ENCODE peak calls at places on chromosomes 6 and 20, in eight cellular contexts. T is NT2/D1; E is IMR-90; Q is sigmoid colon; A is left ventricle myocardium inferior; F is naive thymus-derived CD4-positive, alpha-beta T cell; L is CD8-positive, alpha-beta memory T cell; G is aorta. O is an unnamed sample. For H3K27me3 and H3K4me1, the result is how much of the 10 kb centered on the place peaks cover.

GRCh38 chr6:156876302-156876701 is 99.1 kb downstream of the ARID1B start:
- DNase-seq in T (no peak), E (no peak), Q (no peak), A (peak), F (no peak), L (no peak), G (no peak), O (no peak)

GRCh38 chr6:127952831-127953230 is 52.0 kb upstream of the THEMIS start:
- DNase-seq in T (no peak), E (no peak), Q (no peak), A (no peak), F (no peak), L (no peak), G (no peak), O (no peak)

GRCh38 chr20:37315293-37316110 is 26.0 kb downstream of the MANBAL start:
- DNase-seq in T (no peak), E (peak), Q (peak), A (peak), F (no peak), L (no peak), G (peak), O (no peak)

GRCh38 chr6:50819906-50820589 is 1.4 kb downstream of the TFAP2B start:
- DNase-seq in T (no peak), E (no peak), Q (no peak), A (no peak), F (no peak), L (no peak), G (peak), O (no peak)

GRCh38 chr6:75207211-75207984 is 1.5 kb upstream of the COL12A1 start:
- DNase-seq in T (no peak), E (peak), Q (peak), A (no peak), F (no peak), L (no peak), G (no peak), O (no peak)

GRCh38 chr6:3715285-3715684 is 36.2 kb downstream of the PXDC1 start:
- DNase-seq in T (no peak), E (no peak), Q (no peak), A (no peak), F (no peak), L (no peak), G (no peak), O (no peak)

GRCh38 chr20:37147250-37147649 is 31.9 kb upstream of the RPN2 start:
- DNase-seq in T (no peak), E (no peak), Q (no peak), A (no peak), F (no peak), L (no peak), G (no peak), O (no peak)

GRCh38 chr6:157152544-157152943 is 170.8 kb downstream of the TMEM242 start:
- DNase-seq in T (no peak), E (no peak), Q (no peak), A (no peak), F (no peak), L (no peak), G (no peak), O (no peak)

GRCh38 chr6:106490453-106490852 is 129.9 kb downstream of the CRYBG1 start:
- DNase-seq in T (no peak), E (no peak), Q (no peak), A (no peak), F (no peak), L (no peak), G (no peak), O (no peak)

GRCh38 chr20:42112161-42112560 is 494.0 kb upstream of the CHD6 start:
- DNase-seq in T (no peak), E (no peak), Q (no peak), A (no peak), F (no peak), L (no peak), G (no peak), O (no peak)

GRCh38 chr6:98092326-98092725 is 742.0 kb upstream of the POU3F2 start:
- DNase-seq in T (no peak), E (no peak), Q (no peak), A (no peak), F (no peak), L (no peak), G (no peak), O (no peak)

GRCh38 chr6:89140347-89141159 is 5.3 kb upstream of the PM20D2 start:
- DNase-seq in T (no peak), E (peak), Q (no peak), A (no peak), F (no peak), L (no peak), G (no peak), O (no peak)

GRCh38 chr20:50285376-50286173 is 94.9 kb downstream of the CEBPB start:
- DNase-seq in T (no peak), E (peak), Q (peak), A (no peak), F (no peak), L (no peak), G (no peak), O (no peak)

GRCh38 chr20:51374961-51375360 is 167.6 kb downstream of the NFATC2 start:
- DNase-seq in T (no peak), E (no peak), Q (peak), A (no peak), F (no peak), L (no peak), G (peak), O (no peak)

GRCh38 chr6:154800338-154800737 is 67.1 kb downstream of the SCAF8 start:
- DNase-seq in T (no peak), E (no peak), Q (no peak), A (no peak), F (no peak), L (no peak), G (no peak), O (no peak)

DNA sequence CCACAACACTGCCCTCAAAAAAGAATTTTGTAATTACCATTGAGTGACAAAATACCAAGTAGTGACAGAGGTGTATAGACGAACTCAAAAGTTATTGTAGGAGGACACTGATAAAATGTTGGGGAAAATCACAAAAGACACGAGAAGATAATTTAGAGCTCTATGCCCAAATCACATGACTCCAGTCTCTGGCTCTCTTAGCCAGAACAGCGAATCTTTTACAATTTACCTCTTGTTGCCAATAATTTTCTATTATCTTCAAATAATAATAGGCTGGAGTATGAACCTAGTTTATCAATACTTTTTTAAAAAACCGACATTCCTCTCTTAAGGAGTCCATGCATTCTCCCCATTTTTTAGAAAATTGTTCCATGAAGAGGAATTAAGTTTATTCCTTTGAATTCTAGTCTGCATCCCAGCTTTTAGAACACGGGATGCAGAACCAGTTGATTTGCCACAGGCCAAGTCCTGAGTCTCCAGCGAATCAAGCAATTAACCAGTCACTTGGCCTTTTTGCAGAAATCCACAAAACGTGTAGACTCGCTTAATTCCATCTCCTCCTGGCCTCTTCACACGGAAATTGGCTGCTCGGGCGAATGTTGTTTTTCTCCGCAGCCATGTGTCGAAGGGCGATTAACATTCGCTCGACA is 507 bp upstream of the RIPPLY2 start:
- DNase-seq in T (no peak), E (no peak), Q (no peak), A (no peak), F (no peak), L (no peak), G (no peak), O (no peak)
- H3K27me3 ChIP-seq in T (under half), E (under half), Q (under half), A (half or more), F (under half), L (under half), G (under half), O (under half)

GRCh38 chr6:114389111-114389510 is 46.3 kb upstream of the HS3ST5 start:
- DNase-seq in T (no peak), E (no peak), Q (no peak), A (no peak), F (no peak), L (no peak), G (no peak), O (peak)

GRCh38 chr6:114390176-114390575 is 47.4 kb upstream of the HS3ST5 start:
- DNase-seq in T (no peak), E (no peak), Q (no peak), A (no peak), F (no peak), L (no peak), G (no peak), O (peak)
- H3K4me1 ChIP-seq in T (under half), E (under half), Q (under half), A (under half), F (under half), L (under half), G (under half), O (under half)

GRCh38 chr20:62570897-62571666 is 71.2 kb upstream of the SLCO4A1 start:
- DNase-seq in T (no peak), E (no peak), Q (no peak), A (peak), F (no peak), L (no peak), G (no peak), O (no peak)
- H3K27me3 ChIP-seq in T (under half), E (under half), Q (under half), A (under half), F (under half), L (under half), G (under half), O (under half)

DNA sequence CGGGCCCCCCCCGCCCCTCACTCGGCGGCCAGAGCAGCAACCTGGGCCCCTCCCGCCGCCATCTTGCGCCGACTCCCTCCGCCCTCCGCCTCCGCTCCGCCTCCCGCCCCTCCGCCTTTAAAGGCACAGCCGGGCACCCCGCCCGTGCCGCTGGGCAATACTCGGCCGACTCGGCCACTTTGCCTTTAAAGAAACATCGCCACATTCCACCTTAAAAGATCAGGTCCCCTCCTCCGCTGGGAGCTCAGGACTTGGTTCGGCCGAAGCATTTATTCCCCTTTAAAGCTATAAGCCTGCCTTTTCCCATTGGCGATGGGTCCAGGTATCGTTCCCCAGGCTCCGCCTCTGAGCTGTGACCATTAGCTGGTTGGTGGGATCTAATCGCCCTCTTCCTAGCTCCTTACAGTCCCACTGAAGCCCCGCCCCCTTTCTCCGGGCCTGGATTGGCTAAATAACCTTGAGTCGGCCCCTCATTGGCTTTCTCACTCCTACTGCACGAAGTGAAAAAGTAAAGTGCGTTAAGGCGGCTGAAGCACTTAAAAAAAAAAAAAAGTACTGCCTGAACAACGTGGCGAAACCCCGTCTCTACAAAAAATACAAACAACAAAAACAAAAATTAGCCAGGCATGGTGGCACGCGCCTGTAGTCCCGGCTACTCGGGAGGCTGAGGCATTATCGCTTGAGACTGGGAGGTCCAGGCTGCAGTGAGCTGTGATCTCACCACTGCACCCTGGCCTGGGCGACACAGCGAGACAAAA is at the start of gene ZBTB22:
- DNase-seq in T (peak), E (peak), Q (peak), A (peak), F (peak), L (peak), G (peak), O (peak)
- H3K4me1 ChIP-seq in T (under half), E (under half), Q (under half), A (half or more), F (half or more), L (half or more), G (under half), O (under half)

GRCh38 chr6:84150680-84151079 is 76.8 kb downstream of the CEP162 start:
- DNase-seq in T (no peak), E (peak), Q (no peak), A (no peak), F (no peak), L (no peak), G (no peak), O (no peak)
- H3K27me3 ChIP-seq in T (under half), E (under half), Q (under half), A (under half), F (under half), L (under half), G (under half), O (under half)

DNA sequence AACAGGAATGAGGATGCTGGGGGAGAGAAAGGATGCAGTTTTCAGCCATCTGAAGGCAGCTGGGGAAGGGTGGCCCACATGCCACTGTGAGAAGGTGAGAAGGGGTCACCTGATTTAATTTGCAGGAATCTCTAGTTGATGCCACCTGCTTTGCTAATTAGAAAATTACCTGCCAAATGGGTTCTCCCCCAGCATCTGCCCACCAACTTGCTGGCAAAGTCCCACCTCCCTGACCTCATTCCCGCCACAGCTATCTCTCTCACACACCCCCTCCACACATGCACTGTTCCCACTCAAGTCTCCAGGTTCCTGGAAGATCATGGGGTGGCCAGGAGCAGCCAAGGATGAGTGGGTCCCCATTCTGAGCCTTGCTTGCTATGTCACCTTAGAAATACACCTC is 70.7 kb downstream of the LRFN2 start:
- DNase-seq in T (no peak), E (no peak), Q (no peak), A (no peak), F (no peak), L (no peak), G (no peak), O (no peak)
- H3K4me1 ChIP-seq in T (under half), E (under half), Q (under half), A (under half), F (under half), L (under half), G (under half), O (under half)

DNA sequence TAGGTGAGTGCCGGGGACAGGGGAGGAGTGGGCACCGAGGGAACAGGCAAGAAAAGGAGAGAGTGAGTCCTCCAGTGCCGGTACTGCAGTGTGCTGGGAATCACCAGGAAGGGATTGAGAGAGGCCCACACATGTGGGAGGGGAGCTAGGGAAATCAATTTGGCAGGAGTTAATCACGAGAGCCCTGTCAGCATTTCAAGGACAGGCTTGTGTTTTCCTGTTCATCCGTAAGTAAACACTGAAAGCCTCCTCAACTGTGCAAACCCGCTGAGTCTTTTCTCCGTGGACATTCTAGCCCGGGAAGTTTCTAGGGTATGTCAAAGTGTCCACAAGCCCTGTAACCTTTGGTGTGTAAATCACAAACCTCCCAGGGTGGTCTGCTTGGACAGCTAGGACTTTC is 149.3 kb downstream of the ZNF217 start:
- DNase-seq in T (no peak), E (no peak), Q (no peak), A (no peak), F (no peak), L (no peak), G (no peak), O (no peak)
- H3K27me3 ChIP-seq in T (under half), E (under half), Q (under half), A (under half), F (under half), L (under half), G (under half), O (under half)